ENCODE peak calls at places on chromosomes 2 and 18, in six cellular contexts. L, I, C, H, R and K are unnamed samples.

GRCh38 chr2:44016282-44016681 is 20.5 kb upstream of the LRPPRC start:
- DNase-seq in I (peak; percentile 23), H (peak; percentile 43), R (peak; percentile 78), C (no peak), L (peak; percentile 43), K (peak; percentile 38)

GRCh38 chr18:57819671-57820460 is 16.8 kb upstream of the ATP8B1 start:
- DNase-seq in C (peak; percentile 90), L (peak; percentile 85), R (peak; percentile 75), I (no peak), H (peak; percentile 83), K (no peak)

GRCh38 chr2:26013668-26014067 is 20.2 kb upstream of the RAB10 start:
- DNase-seq in C (no peak), I (no peak), L (no peak), R (no peak), H (no peak), K (no peak)

GRCh38 chr18:69785466-69785865 is 162.2 kb downstream of the CD226 start:
- DNase-seq in I (no peak), H (no peak), L (no peak), R (no peak), C (no peak), K (no peak)

GRCh38 chr2:146927080-146927714 is 917.6 kb upstream of the ACVR2A start:
- DNase-seq in C (peak; percentile 51), I (no peak), R (peak; percentile 69), H (peak; percentile 34), L (peak; percentile 34), K (no peak)

GRCh38 chr2:117942551-117942950 is 71.3 kb downstream of the CCDC93 start:
- DNase-seq in L (no peak), H (no peak), R (no peak), I (no peak), C (no peak), K (no peak)

GRCh38 chr2:43576983-43577892 is 18.6 kb downstream of the THADA start:
- DNase-seq in C (peak; percentile 14), H (no peak), R (no peak), L (no peak), I (peak; percentile 11), K (no peak)

GRCh38 chr2:79026061-79026460 is 559 bp downstream of the REG3G start:
- DNase-seq in H (no peak), C (no peak), L (no peak), I (no peak), R (no peak), K (no peak)

GRCh38 chr2:109063326-109063670 is 65.7 kb upstream of the SH3RF3 start:
- DNase-seq in C (no peak), L (no peak), I (peak; percentile 11), H (peak; percentile 66), R (no peak), K (no peak)

GRCh38 chr2:160294339-160294803 is 94.3 kb upstream of the ITGB6 start:
- DNase-seq in L (peak; percentile 71), I (no peak), R (peak; percentile 77), C (peak; percentile 79), H (no peak), K (peak; percentile 66)

GRCh38 chr18:65522907-65523306 is 227.9 kb upstream of the CDH7 start:
- DNase-seq in C (no peak), R (no peak), H (no peak), L (no peak), I (no peak), K (no peak)

GRCh38 chr2:189115126-189115525 is 64.4 kb downstream of the COL5A2 start:
- DNase-seq in I (no peak), R (no peak), C (peak; percentile 15), H (no peak), L (no peak), K (no peak)

GRCh38 chr2:209771474-209772292 is at the start of gene UNC80:
- DNase-seq in R (peak; percentile 84), L (peak; percentile 77), C (peak; percentile 56), H (peak; percentile 62), I (no peak), K (peak; percentile 70)

GRCh38 chr2:241771286-241772062 is 5.1 kb upstream of the GAL3ST2 start:
- DNase-seq in I (no peak), R (peak; percentile 79), L (no peak), C (no peak), H (no peak), K (peak; percentile 33)

GRCh38 chr18:40094441-40094840 is 1860.6 kb upstream of the PIK3C3 start:
- DNase-seq in R (no peak), H (no peak), L (no peak), C (peak; percentile 25), I (no peak), K (no peak)

GRCh38 chr2:98242006-98242405 is 104.2 kb upstream of the CNGA3 start:
- DNase-seq in L (no peak), C (no peak), H (no peak), R (no peak), I (no peak), K (no peak)

GRCh38 chr2:100785621-100786296 is 34.2 kb upstream of the NPAS2 start:
- DNase-seq in I (no peak), C (peak; percentile 32), H (no peak), R (no peak), L (peak; percentile 28), K (no peak)

GRCh38 chr2:195587966-195588365 is 69.1 kb upstream of the SLC39A10 start:
- DNase-seq in H (no peak), C (no peak), R (no peak), I (no peak), L (no peak), K (no peak)

GRCh38 chr2:189783451-189783926 is 650 bp downstream of the ORMDL1 start:
- DNase-seq in H (no peak), C (no peak), L (no peak), R (no peak), I (no peak), K (no peak)

GRCh38 chr2:191165190-191165643 is 14.4 kb upstream of the STAT4 start:
- DNase-seq in R (no peak), L (no peak), I (no peak), H (no peak), C (peak; percentile 64), K (no peak)